ENCODE peak calls at places on chromosomes 2 and 18, in ten cellular contexts. One of them, this sample, is unnamed.

GRCh38 chr2:63399171-63399570 is 189.1 kb downstream of the WDPCP start:
- DNase-seq in cardiac muscle cell: no peak
- DNase-seq in choroid plexus epithelial cell: no peak
- DNase-seq in HCT116: no peak
- DNase-seq in K562: no peak
- DNase-seq in spleen: no peak
- DNase-seq in AG04450: no peak
- DNase-seq in adrenal gland: no peak
- DNase-seq in fibroblast of pulmonary artery: no peak
- DNase-seq in neural progenitor cell: peak; percentile 53
- DNase-seq in this sample: no peak

GRCh38 chr2:30150786-30151185 is 4.0 kb downstream of the YPEL5 start:
- DNase-seq in cardiac muscle cell: no peak
- DNase-seq in choroid plexus epithelial cell: no peak
- DNase-seq in HCT116: no peak
- DNase-seq in K562: no peak
- DNase-seq in spleen: no peak
- DNase-seq in AG04450: no peak
- DNase-seq in adrenal gland: no peak
- DNase-seq in fibroblast of pulmonary artery: no peak
- DNase-seq in neural progenitor cell: no peak
- DNase-seq in this sample: no peak

GRCh38 chr18:4839639-4840038 is 357.4 kb downstream of the AKAIN1 start:
- DNase-seq in cardiac muscle cell: no peak
- DNase-seq in choroid plexus epithelial cell: no peak
- DNase-seq in HCT116: no peak
- DNase-seq in K562: no peak
- DNase-seq in spleen: no peak
- DNase-seq in AG04450: no peak
- DNase-seq in adrenal gland: no peak
- DNase-seq in fibroblast of pulmonary artery: no peak
- DNase-seq in neural progenitor cell: no peak
- DNase-seq in this sample: no peak

GRCh38 chr2:226427538-226428307 is 371.9 kb downstream of the IRS1 start:
- DNase-seq in cardiac muscle cell: peak; percentile 80
- DNase-seq in choroid plexus epithelial cell: peak; percentile 95
- DNase-seq in HCT116: peak; percentile 62
- DNase-seq in K562: no peak
- DNase-seq in spleen: no peak
- DNase-seq in AG04450: peak; percentile 86
- DNase-seq in adrenal gland: no peak
- DNase-seq in fibroblast of pulmonary artery: peak; percentile 81
- DNase-seq in neural progenitor cell: no peak
- DNase-seq in this sample: peak; percentile 73

GRCh38 chr2:85421706-85422457 is 3.4 kb downstream of the SH2D6 start:
- DNase-seq in cardiac muscle cell: no peak
- DNase-seq in choroid plexus epithelial cell: no peak
- DNase-seq in HCT116: no peak
- DNase-seq in K562: peak; percentile 78
- DNase-seq in spleen: no peak
- DNase-seq in AG04450: no peak
- DNase-seq in adrenal gland: no peak
- DNase-seq in fibroblast of pulmonary artery: no peak
- DNase-seq in neural progenitor cell: no peak
- DNase-seq in this sample: peak; percentile 24

GRCh38 chr2:181190711-181191110 is 210.3 kb downstream of the UBE2E3 start:
- DNase-seq in cardiac muscle cell: no peak
- DNase-seq in choroid plexus epithelial cell: peak; percentile 7
- DNase-seq in HCT116: no peak
- DNase-seq in K562: no peak
- DNase-seq in spleen: no peak
- DNase-seq in AG04450: no peak
- DNase-seq in adrenal gland: no peak
- DNase-seq in fibroblast of pulmonary artery: peak; percentile 29
- DNase-seq in neural progenitor cell: peak; percentile 13
- DNase-seq in this sample: peak; percentile 33

GRCh38 chr2:11080253-11081115 is 74.8 kb upstream of the SLC66A3 start:
- DNase-seq in cardiac muscle cell: no peak
- DNase-seq in choroid plexus epithelial cell: no peak
- DNase-seq in HCT116: no peak
- DNase-seq in K562: no peak
- DNase-seq in spleen: no peak
- DNase-seq in AG04450: no peak
- DNase-seq in adrenal gland: no peak
- DNase-seq in fibroblast of pulmonary artery: no peak
- DNase-seq in neural progenitor cell: peak; percentile 70
- DNase-seq in this sample: no peak

GRCh38 chr2:239387811-239388210 is 13.0 kb downstream of the HDAC4 start:
- DNase-seq in cardiac muscle cell: no peak
- DNase-seq in choroid plexus epithelial cell: no peak
- DNase-seq in HCT116: no peak
- DNase-seq in K562: no peak
- DNase-seq in spleen: peak; percentile 61
- DNase-seq in AG04450: no peak
- DNase-seq in adrenal gland: no peak
- DNase-seq in fibroblast of pulmonary artery: no peak
- DNase-seq in neural progenitor cell: no peak
- DNase-seq in this sample: no peak

GRCh38 chr18:35050004-35050623 is 8.9 kb downstream of the MAPRE2 start:
- DNase-seq in cardiac muscle cell: peak; percentile 47
- DNase-seq in choroid plexus epithelial cell: peak; percentile 57
- DNase-seq in HCT116: no peak
- DNase-seq in K562: no peak
- DNase-seq in spleen: no peak
- DNase-seq in AG04450: no peak
- DNase-seq in adrenal gland: no peak
- DNase-seq in fibroblast of pulmonary artery: no peak
- DNase-seq in neural progenitor cell: no peak
- DNase-seq in this sample: peak; percentile 52

GRCh38 chr18:35049111-35050003 is 8.1 kb downstream of the MAPRE2 start:
- DNase-seq in cardiac muscle cell: no peak
- DNase-seq in choroid plexus epithelial cell: no peak
- DNase-seq in HCT116: no peak
- DNase-seq in K562: no peak
- DNase-seq in spleen: no peak
- DNase-seq in AG04450: no peak
- DNase-seq in adrenal gland: no peak
- DNase-seq in fibroblast of pulmonary artery: no peak
- DNase-seq in neural progenitor cell: no peak
- DNase-seq in this sample: no peak

GRCh38 chr18:35047697-35048292 is 6.6 kb downstream of the MAPRE2 start:
- DNase-seq in cardiac muscle cell: no peak
- DNase-seq in choroid plexus epithelial cell: no peak
- DNase-seq in HCT116: no peak
- DNase-seq in K562: no peak
- DNase-seq in spleen: no peak
- DNase-seq in AG04450: no peak
- DNase-seq in adrenal gland: no peak
- DNase-seq in fibroblast of pulmonary artery: no peak
- DNase-seq in neural progenitor cell: no peak
- DNase-seq in this sample: no peak

GRCh38 chr18:35051978-35052377 is 10.8 kb downstream of the MAPRE2 start:
- DNase-seq in cardiac muscle cell: peak; percentile 44
- DNase-seq in choroid plexus epithelial cell: no peak
- DNase-seq in HCT116: no peak
- DNase-seq in K562: no peak
- DNase-seq in spleen: no peak
- DNase-seq in AG04450: no peak
- DNase-seq in adrenal gland: no peak
- DNase-seq in fibroblast of pulmonary artery: peak; percentile 27
- DNase-seq in neural progenitor cell: no peak
- DNase-seq in this sample: no peak

DNA sequence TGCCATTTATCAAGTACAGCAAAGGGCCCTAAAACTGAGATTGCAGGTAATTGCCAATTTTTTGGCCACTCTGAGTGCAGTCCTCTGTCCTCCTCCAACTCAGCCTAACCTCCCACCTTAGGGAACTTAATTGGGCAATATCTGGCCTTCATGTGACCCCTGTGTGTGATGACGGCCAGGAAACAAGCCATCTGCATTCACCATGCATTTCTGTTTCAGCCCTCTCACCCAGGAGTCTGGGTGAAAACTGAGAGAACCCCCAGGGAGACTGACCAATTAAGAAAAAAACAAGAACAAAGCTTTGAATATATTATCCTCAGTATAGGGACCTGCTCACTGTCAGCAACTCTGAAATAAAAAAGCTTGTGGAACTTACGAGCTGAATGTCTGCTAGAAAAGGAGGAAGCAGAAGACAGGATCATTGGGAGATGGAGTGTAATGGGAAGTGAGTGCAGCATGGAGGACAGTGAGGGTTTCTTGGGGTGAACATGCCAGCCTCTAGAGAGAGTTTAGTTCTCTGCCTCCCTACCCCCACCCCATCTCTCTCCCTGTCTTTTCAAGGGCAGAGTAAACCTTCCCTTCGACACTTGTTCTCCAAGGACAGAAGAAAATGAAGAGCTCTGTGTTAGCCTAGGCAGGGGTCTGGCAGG is 9.6 kb downstream of the MAPRE2 start:
- DNase-seq in cardiac muscle cell: peak; percentile 68
- DNase-seq in choroid plexus epithelial cell: peak; percentile 65
- DNase-seq in HCT116: no peak
- DNase-seq in K562: no peak
- DNase-seq in spleen: no peak
- DNase-seq in AG04450: no peak
- DNase-seq in adrenal gland: peak; percentile 37
- DNase-seq in fibroblast of pulmonary artery: peak; percentile 54
- DNase-seq in neural progenitor cell: no peak
- DNase-seq in this sample: peak; percentile 58
- H3K4me3 ChIP-seq in cardiac muscle cell: no peak overlapping the region
- H3K4me3 ChIP-seq in choroid plexus epithelial cell: no peak overlapping the region
- H3K4me3 ChIP-seq in HCT116: no peak overlapping the region
- H3K4me3 ChIP-seq in K562: no peak overlapping the region
- H3K4me3 ChIP-seq in spleen: no peak overlapping the region
- H3K4me3 ChIP-seq in AG04450: no peak overlapping the region
- H3K4me3 ChIP-seq in adrenal gland: no peak overlapping the region
- H3K4me3 ChIP-seq in fibroblast of pulmonary artery: peak overlapping the region; percentile 32
- H3K4me3 ChIP-seq in neural progenitor cell: no peak overlapping the region
- H3K4me3 ChIP-seq in this sample: no peak overlapping the region

DNA sequence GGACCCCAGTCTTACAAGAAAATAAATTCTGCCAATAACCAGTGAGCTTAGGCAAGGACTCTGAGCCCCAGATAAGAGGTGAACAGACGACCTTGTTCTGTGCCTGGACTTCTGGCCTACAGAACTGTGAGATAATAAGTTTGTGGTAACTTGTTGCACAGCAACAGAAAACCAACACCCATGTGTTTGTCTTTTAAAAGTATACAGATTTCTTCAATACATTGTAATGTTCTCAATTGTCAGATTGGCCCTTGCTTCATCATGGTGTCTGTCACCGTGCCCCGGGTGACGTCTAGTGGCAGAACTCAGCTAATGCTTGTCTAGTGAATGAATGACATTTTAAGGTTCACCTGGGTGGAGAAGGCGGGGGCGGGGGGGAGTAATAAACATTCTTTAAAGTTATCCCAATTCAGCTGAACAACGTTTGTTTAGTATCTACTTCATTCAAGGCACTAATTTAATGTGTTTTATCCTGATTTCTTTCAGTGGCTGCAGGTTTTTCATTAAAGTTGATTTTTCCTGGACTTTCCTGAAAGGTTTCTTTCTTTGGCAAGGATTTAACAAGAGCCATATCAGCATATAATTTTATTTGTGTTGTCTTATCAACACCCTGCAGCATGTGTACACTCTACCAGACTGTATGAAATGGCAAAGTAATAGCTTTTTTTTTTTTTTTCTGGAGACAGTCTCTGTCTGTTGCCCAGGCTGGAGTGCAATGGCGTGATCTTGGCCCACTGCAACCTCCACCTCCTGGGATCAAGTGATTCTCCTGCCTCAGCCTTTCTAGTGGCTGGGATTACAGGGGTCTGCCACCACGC is 123.8 kb upstream of the DLX2 start:
- DNase-seq in cardiac muscle cell: no peak
- DNase-seq in choroid plexus epithelial cell: no peak
- DNase-seq in HCT116: no peak
- DNase-seq in K562: peak; percentile 54
- DNase-seq in spleen: no peak
- DNase-seq in AG04450: no peak
- DNase-seq in adrenal gland: no peak
- DNase-seq in fibroblast of pulmonary artery: no peak
- DNase-seq in neural progenitor cell: no peak
- DNase-seq in this sample: no peak
- TF ChIP-seq CTCF in cardiac muscle cell: no peak
- TF ChIP-seq CTCF in choroid plexus epithelial cell: no peak
- TF ChIP-seq CTCF in HCT116: peak; percentile 68
- TF ChIP-seq CTCF in K562: peak; percentile 68
- TF ChIP-seq CTCF in spleen: no peak
- TF ChIP-seq CTCF in AG04450: no peak
- TF ChIP-seq CTCF in adrenal gland: no peak
- TF ChIP-seq CTCF in fibroblast of pulmonary artery: no peak
- TF ChIP-seq CTCF in neural progenitor cell: no peak
- TF ChIP-seq CTCF in this sample: no peak

DNA sequence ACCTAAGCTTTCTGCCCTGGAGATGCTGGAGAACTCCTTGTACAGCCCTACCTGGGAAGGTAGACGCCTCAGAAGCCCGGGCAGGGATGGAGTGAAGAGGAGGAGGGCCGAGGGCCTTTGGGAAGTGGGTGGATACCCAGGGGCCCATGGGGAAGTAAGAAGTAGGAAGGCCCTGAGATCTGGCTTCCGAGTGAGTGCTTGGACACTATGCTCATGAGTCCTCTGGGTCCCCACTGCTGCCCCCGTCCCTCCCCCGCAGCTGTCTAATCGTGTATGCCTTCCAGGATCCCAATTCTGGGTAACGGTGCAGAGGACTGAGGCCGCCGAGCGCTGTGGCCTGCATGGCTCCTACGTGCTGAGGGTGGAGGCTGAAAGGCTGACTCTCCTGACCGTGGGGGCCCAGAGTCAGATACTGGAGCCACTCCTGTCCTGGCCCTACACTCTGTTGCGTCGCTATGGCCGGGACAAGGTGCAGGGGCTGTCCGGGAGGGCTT is 1.1 kb downstream of the DOK1 start:
- DNase-seq in cardiac muscle cell: no peak
- DNase-seq in choroid plexus epithelial cell: no peak
- DNase-seq in HCT116: no peak
- DNase-seq in K562: no peak
- DNase-seq in spleen: peak; percentile 86
- DNase-seq in AG04450: no peak
- DNase-seq in adrenal gland: no peak
- DNase-seq in fibroblast of pulmonary artery: no peak
- DNase-seq in neural progenitor cell: no peak
- DNase-seq in this sample: no peak
- H3K4me3 ChIP-seq in cardiac muscle cell: peak overlapping the region; percentile 53
- H3K4me3 ChIP-seq in choroid plexus epithelial cell: peak overlapping the region; percentile 87
- H3K4me3 ChIP-seq in HCT116: peak overlapping the region; percentile 97
- H3K4me3 ChIP-seq in K562: peak overlapping the region; percentile 66
- H3K4me3 ChIP-seq in spleen: peak overlapping the region; percentile 80
- H3K4me3 ChIP-seq in AG04450: peak overlapping the region; percentile 97
- H3K4me3 ChIP-seq in adrenal gland: no peak overlapping the region
- H3K4me3 ChIP-seq in fibroblast of pulmonary artery: peak overlapping the region; percentile 95
- H3K4me3 ChIP-seq in neural progenitor cell: peak overlapping the region; percentile 97
- H3K4me3 ChIP-seq in this sample: peak overlapping the region; percentile 88

GRCh38 chr2:73174941-73175662 is 27.3 kb upstream of the NOTO start:
- DNase-seq in cardiac muscle cell: no peak
- DNase-seq in choroid plexus epithelial cell: peak; percentile 2
- DNase-seq in HCT116: no peak
- DNase-seq in K562: no peak
- DNase-seq in spleen: no peak
- DNase-seq in AG04450: no peak
- DNase-seq in adrenal gland: no peak
- DNase-seq in fibroblast of pulmonary artery: no peak
- DNase-seq in neural progenitor cell: no peak
- DNase-seq in this sample: no peak

GRCh38 chr2:73176881-73177644 is 25.3 kb upstream of the NOTO start:
- DNase-seq in cardiac muscle cell: peak; percentile 92
- DNase-seq in choroid plexus epithelial cell: peak; percentile 85
- DNase-seq in HCT116: peak; percentile 57
- DNase-seq in K562: peak; percentile 94
- DNase-seq in spleen: peak; percentile 97
- DNase-seq in AG04450: peak; percentile 55
- DNase-seq in adrenal gland: peak; percentile 91
- DNase-seq in fibroblast of pulmonary artery: peak; percentile 84
- DNase-seq in neural progenitor cell: peak; percentile 95
- DNase-seq in this sample: peak; percentile 82

GRCh38 chr2:73174244-73174643 is 28.1 kb upstream of the NOTO start:
- DNase-seq in cardiac muscle cell: no peak
- DNase-seq in choroid plexus epithelial cell: no peak
- DNase-seq in HCT116: no peak
- DNase-seq in K562: no peak
- DNase-seq in spleen: no peak
- DNase-seq in AG04450: no peak
- DNase-seq in adrenal gland: no peak
- DNase-seq in fibroblast of pulmonary artery: no peak
- DNase-seq in neural progenitor cell: no peak
- DNase-seq in this sample: no peak

GRCh38 chr2:73176205-73176880 is 26.0 kb upstream of the NOTO start:
- DNase-seq in cardiac muscle cell: peak; percentile 41
- DNase-seq in choroid plexus epithelial cell: peak; percentile 2
- DNase-seq in HCT116: no peak
- DNase-seq in K562: no peak
- DNase-seq in spleen: no peak
- DNase-seq in AG04450: no peak
- DNase-seq in adrenal gland: peak; percentile 29
- DNase-seq in fibroblast of pulmonary artery: peak; percentile 7
- DNase-seq in neural progenitor cell: peak; percentile 58
- DNase-seq in this sample: no peak

GRCh38 chr2:73175663-73176204 is 26.6 kb upstream of the NOTO start:
- DNase-seq in cardiac muscle cell: peak; percentile 82
- DNase-seq in choroid plexus epithelial cell: peak; percentile 54
- DNase-seq in HCT116: no peak
- DNase-seq in K562: peak; percentile 88
- DNase-seq in spleen: peak; percentile 93
- DNase-seq in AG04450: no peak
- DNase-seq in adrenal gland: peak; percentile 87
- DNase-seq in fibroblast of pulmonary artery: peak; percentile 63
- DNase-seq in neural progenitor cell: peak; percentile 90
- DNase-seq in this sample: peak; percentile 53
- TF ChIP-seq CTCF in cardiac muscle cell: no peak
- TF ChIP-seq CTCF in choroid plexus epithelial cell: no peak
- TF ChIP-seq CTCF in HCT116: no peak
- TF ChIP-seq CTCF in K562: no peak
- TF ChIP-seq CTCF in spleen: no peak
- TF ChIP-seq CTCF in AG04450: no peak
- TF ChIP-seq CTCF in adrenal gland: no peak
- TF ChIP-seq CTCF in fibroblast of pulmonary artery: no peak
- TF ChIP-seq CTCF in neural progenitor cell: peak; percentile 21
- TF ChIP-seq CTCF in this sample: no peak